ENCODE peak calls at places on chromosomes 3 and 15, in six cellular contexts. One of them, this sample, is unnamed.

GRCh38 chr15:32838820-32839219 is 121.0 kb downstream of the GREM1 start:
- DNase-seq in stimulated activated CD8-positive, alpha-beta memory T cell treated with anti-CD3 and anti-CD28 coated beads, Interleukin-4, amount 100 ng/mL, for 1 hour: no peak
- DNase-seq in cerebellar cortex: no peak
- DNase-seq in HT-29: no peak
- DNase-seq in NT2/D1: no peak
- DNase-seq in right atrium auricular region: no peak
- DNase-seq in this sample: peak; percentile 90

GRCh38 chr3:128585974-128586373 is 64.6 kb downstream of the RPN1 start:
- DNase-seq in stimulated activated CD8-positive, alpha-beta memory T cell treated with anti-CD3 and anti-CD28 coated beads, Interleukin-4, amount 100 ng/mL, for 1 hour: no peak
- DNase-seq in cerebellar cortex: no peak
- DNase-seq in HT-29: peak; percentile 54
- DNase-seq in NT2/D1: no peak
- DNase-seq in right atrium auricular region: no peak
- DNase-seq in this sample: peak; percentile 49

GRCh38 chr3:149702691-149703426 is 45.0 kb upstream of the WWTR1 start:
- DNase-seq in stimulated activated CD8-positive, alpha-beta memory T cell treated with anti-CD3 and anti-CD28 coated beads, Interleukin-4, amount 100 ng/mL, for 1 hour: no peak
- DNase-seq in cerebellar cortex: no peak
- DNase-seq in HT-29: no peak
- DNase-seq in NT2/D1: no peak
- DNase-seq in right atrium auricular region: no peak
- DNase-seq in this sample: peak; percentile 98

GRCh38 chr3:27319847-27320526 is 49.2 kb downstream of the NEK10 start:
- DNase-seq in stimulated activated CD8-positive, alpha-beta memory T cell treated with anti-CD3 and anti-CD28 coated beads, Interleukin-4, amount 100 ng/mL, for 1 hour: no peak
- DNase-seq in cerebellar cortex: no peak
- DNase-seq in HT-29: no peak
- DNase-seq in NT2/D1: no peak
- DNase-seq in right atrium auricular region: peak; percentile 59
- DNase-seq in this sample: no peak

GRCh38 chr3:70811880-70812279 is 499.4 kb upstream of the MDFIC2 start:
- DNase-seq in stimulated activated CD8-positive, alpha-beta memory T cell treated with anti-CD3 and anti-CD28 coated beads, Interleukin-4, amount 100 ng/mL, for 1 hour: no peak
- DNase-seq in cerebellar cortex: no peak
- DNase-seq in HT-29: no peak
- DNase-seq in NT2/D1: no peak
- DNase-seq in right atrium auricular region: no peak
- DNase-seq in this sample: peak; percentile 5

GRCh38 chr3:17831366-17831765 is 88.9 kb upstream of the TBC1D5 start:
- DNase-seq in stimulated activated CD8-positive, alpha-beta memory T cell treated with anti-CD3 and anti-CD28 coated beads, Interleukin-4, amount 100 ng/mL, for 1 hour: no peak
- DNase-seq in cerebellar cortex: no peak
- DNase-seq in HT-29: no peak
- DNase-seq in NT2/D1: no peak
- DNase-seq in right atrium auricular region: no peak
- DNase-seq in this sample: peak; percentile 56

GRCh38 chr3:69324362-69325025 is 61.4 kb downstream of the FRMD4B start:
- DNase-seq in stimulated activated CD8-positive, alpha-beta memory T cell treated with anti-CD3 and anti-CD28 coated beads, Interleukin-4, amount 100 ng/mL, for 1 hour: no peak
- DNase-seq in cerebellar cortex: no peak
- DNase-seq in HT-29: peak; percentile 31
- DNase-seq in NT2/D1: peak; percentile 23
- DNase-seq in right atrium auricular region: no peak
- DNase-seq in this sample: peak; percentile 17

GRCh38 chr3:4820296-4821121 is 158.7 kb upstream of the BHLHE40 start:
- DNase-seq in stimulated activated CD8-positive, alpha-beta memory T cell treated with anti-CD3 and anti-CD28 coated beads, Interleukin-4, amount 100 ng/mL, for 1 hour: no peak
- DNase-seq in cerebellar cortex: no peak
- DNase-seq in HT-29: no peak
- DNase-seq in NT2/D1: no peak
- DNase-seq in right atrium auricular region: no peak
- DNase-seq in this sample: no peak

GRCh38 chr3:40737343-40737742 is 212.6 kb downstream of the ZNF621 start:
- DNase-seq in stimulated activated CD8-positive, alpha-beta memory T cell treated with anti-CD3 and anti-CD28 coated beads, Interleukin-4, amount 100 ng/mL, for 1 hour: no peak
- DNase-seq in cerebellar cortex: no peak
- DNase-seq in HT-29: no peak
- DNase-seq in NT2/D1: no peak
- DNase-seq in right atrium auricular region: no peak
- DNase-seq in this sample: no peak

GRCh38 chr3:42376397-42376798 is 34.0 kb downstream of the LYZL4 start:
- DNase-seq in stimulated activated CD8-positive, alpha-beta memory T cell treated with anti-CD3 and anti-CD28 coated beads, Interleukin-4, amount 100 ng/mL, for 1 hour: no peak
- DNase-seq in cerebellar cortex: no peak
- DNase-seq in HT-29: peak; percentile 17
- DNase-seq in NT2/D1: no peak
- DNase-seq in right atrium auricular region: no peak
- DNase-seq in this sample: peak; percentile 75

GRCh38 chr3:184337981-184338380 is 581 bp downstream of the FAM131A start:
- DNase-seq in stimulated activated CD8-positive, alpha-beta memory T cell treated with anti-CD3 and anti-CD28 coated beads, Interleukin-4, amount 100 ng/mL, for 1 hour: no peak
- DNase-seq in cerebellar cortex: no peak
- DNase-seq in HT-29: no peak
- DNase-seq in NT2/D1: no peak
- DNase-seq in right atrium auricular region: no peak
- DNase-seq in this sample: no peak

This sample was measured in ELR.